ENCODE peak calls at places on chromosomes 3 and 15, in eight cellular contexts. One of them, this sample, is unnamed.

GRCh38 chr15:80160570-80161156 is 7.9 kb downstream of the FAH start:
- DNase-seq in psoas muscle: peak; percentile 60
- DNase-seq in KG1: peak; percentile 53
- DNase-seq in mesenchymal stem cell: peak; percentile 96
- DNase-seq in stimulated activated CD4-positive, alpha-beta T cell treated with anti-CD3 and anti-CD28 coated beads, Interleukin-1b, Interleukin-23, amount 100 ng/mL, for 24 hours: no peak
- DNase-seq in GM06990: peak; percentile 46
- DNase-seq in astrocyte of the spinal cord: peak; percentile 85
- DNase-seq in Right ventricle myocardium superior: peak; percentile 72
- DNase-seq in this sample: peak; percentile 92

GRCh38 chr3:172203522-172204258 is 164.3 kb downstream of the FNDC3B start:
- DNase-seq in psoas muscle: no peak
- DNase-seq in KG1: no peak
- DNase-seq in mesenchymal stem cell: no peak
- DNase-seq in stimulated activated CD4-positive, alpha-beta T cell treated with anti-CD3 and anti-CD28 coated beads, Interleukin-1b, Interleukin-23, amount 100 ng/mL, for 24 hours: no peak
- DNase-seq in GM06990: no peak
- DNase-seq in astrocyte of the spinal cord: peak; percentile 57
- DNase-seq in Right ventricle myocardium superior: peak; percentile 44
- DNase-seq in this sample: no peak

GRCh38 chr3:16824085-16824696 is 60.6 kb upstream of the PLCL2 start:
- DNase-seq in psoas muscle: no peak
- DNase-seq in KG1: no peak
- DNase-seq in mesenchymal stem cell: no peak
- DNase-seq in stimulated activated CD4-positive, alpha-beta T cell treated with anti-CD3 and anti-CD28 coated beads, Interleukin-1b, Interleukin-23, amount 100 ng/mL, for 24 hours: no peak
- DNase-seq in GM06990: peak; percentile 58
- DNase-seq in astrocyte of the spinal cord: no peak
- DNase-seq in Right ventricle myocardium superior: no peak
- DNase-seq in this sample: no peak

GRCh38 chr15:91790826-91791225 is 62.7 kb upstream of the SLCO3A1 start:
- DNase-seq in psoas muscle: no peak
- DNase-seq in KG1: no peak
- DNase-seq in mesenchymal stem cell: no peak
- DNase-seq in stimulated activated CD4-positive, alpha-beta T cell treated with anti-CD3 and anti-CD28 coated beads, Interleukin-1b, Interleukin-23, amount 100 ng/mL, for 24 hours: no peak
- DNase-seq in GM06990: no peak
- DNase-seq in astrocyte of the spinal cord: no peak
- DNase-seq in Right ventricle myocardium superior: no peak
- DNase-seq in this sample: no peak

GRCh38 chr3:183058351-183058750 is 40.9 kb downstream of the MCCC1 start:
- DNase-seq in psoas muscle: no peak
- DNase-seq in KG1: no peak
- DNase-seq in mesenchymal stem cell: no peak
- DNase-seq in stimulated activated CD4-positive, alpha-beta T cell treated with anti-CD3 and anti-CD28 coated beads, Interleukin-1b, Interleukin-23, amount 100 ng/mL, for 24 hours: no peak
- DNase-seq in GM06990: no peak
- DNase-seq in astrocyte of the spinal cord: no peak
- DNase-seq in Right ventricle myocardium superior: no peak
- DNase-seq in this sample: no peak

GRCh38 chr3:85838921-85839320 is 880.1 kb downstream of the CADM2 start:
- DNase-seq in psoas muscle: no peak
- DNase-seq in KG1: no peak
- DNase-seq in mesenchymal stem cell: no peak
- DNase-seq in stimulated activated CD4-positive, alpha-beta T cell treated with anti-CD3 and anti-CD28 coated beads, Interleukin-1b, Interleukin-23, amount 100 ng/mL, for 24 hours: no peak
- DNase-seq in GM06990: no peak
- DNase-seq in astrocyte of the spinal cord: no peak
- DNase-seq in Right ventricle myocardium superior: no peak
- DNase-seq in this sample: no peak

GRCh38 chr15:41838400-41838897 is at the start of gene PLA2G4B:
- DNase-seq in psoas muscle: peak; percentile 83
- DNase-seq in KG1: no peak
- DNase-seq in mesenchymal stem cell: no peak
- DNase-seq in stimulated activated CD4-positive, alpha-beta T cell treated with anti-CD3 and anti-CD28 coated beads, Interleukin-1b, Interleukin-23, amount 100 ng/mL, for 24 hours: no peak
- DNase-seq in GM06990: no peak
- DNase-seq in astrocyte of the spinal cord: no peak
- DNase-seq in Right ventricle myocardium superior: no peak
- DNase-seq in this sample: no peak

GRCh38 chr3:48445277-48445882 is 1.2 kb upstream of the ATRIP start:
- DNase-seq in psoas muscle: no peak
- DNase-seq in KG1: no peak
- DNase-seq in mesenchymal stem cell: no peak
- DNase-seq in stimulated activated CD4-positive, alpha-beta T cell treated with anti-CD3 and anti-CD28 coated beads, Interleukin-1b, Interleukin-23, amount 100 ng/mL, for 24 hours: no peak
- DNase-seq in GM06990: no peak
- DNase-seq in astrocyte of the spinal cord: no peak
- DNase-seq in Right ventricle myocardium superior: no peak
- DNase-seq in this sample: no peak